ENCODE peak calls at places on chromosomes 16 and 17, in five cellular contexts. W, H, Y, A and Z are unnamed samples.

GRCh38 chr17:57422574-57423164 is 166.3 kb downstream of the MSI2 start:
- DNase-seq in W (no peak), A (no peak), Y (peak), H (no peak), Z (no peak)

GRCh38 chr16:25063102-25063501 is 47.9 kb upstream of the ARHGAP17 start:
- DNase-seq in W (no peak), A (no peak), H (no peak), Y (no peak), Z (no peak)

GRCh38 chr16:29806641-29807425 is 504 bp downstream of the MAZ start:
- DNase-seq in W (no peak), H (no peak), A (no peak), Y (peak), Z (no peak)

GRCh38 chr17:82031885-82032627 is 578 bp downstream of the RAC3 start:
- DNase-seq in W (peak), A (no peak), H (no peak), Y (peak), Z (no peak)

GRCh38 chr16:84115919-84116719 is 623 bp downstream of the MBTPS1 start:
- DNase-seq in Y (peak), W (peak), A (peak), H (peak), Z (no peak)

GRCh38 chr17:32015245-32016013 is 8.2 kb downstream of the LRRC37B start:
- DNase-seq in H (no peak), Y (peak), A (no peak), W (no peak), Z (no peak)

GRCh38 chr16:83838151-83838550 is 30.4 kb downstream of the HSBP1 start:
- DNase-seq in H (no peak), A (no peak), W (no peak), Y (no peak), Z (no peak)

GRCh38 chr17:80858301-80859003 is 133.2 kb upstream of the CHMP6 start:
- DNase-seq in H (no peak), Y (no peak), A (no peak), W (no peak), Z (no peak)

GRCh38 chr16:4345439-4346204 is 5.5 kb downstream of the PAM16 start:
- DNase-seq in A (no peak), Y (no peak), H (no peak), W (no peak), Z (no peak)

GRCh38 chr16:68927016-68927415 is 83.7 kb downstream of the TANGO6 start:
- DNase-seq in H (no peak), Y (no peak), W (no peak), A (no peak), Z (no peak)